ENCODE peak calls at places on chromosomes 1 and 21, in seven cellular contexts. Q is PC-3, P is colonic mucosa, M is IMR-90, D is renal cortical epithelial cell, O is substantia nigra, X is endothelial cell of umbilical vein. J is an unnamed sample.
A peak's percentile ranks its signal among the peaks of the same experiment; 100 is the strongest.

GRCh38 chr1:40309374-40310128 is 7.5 kb downstream of the COL9A2 start:
- DNase-seq in Q (no peak), P (no peak), M (no peak), D (peak; percentile 59), O (no peak), X (no peak), J (peak; percentile 39)

GRCh38 chr1:51583532-51583931 is 33.4 kb upstream of the OSBPL9 start:
- DNase-seq in Q (peak; percentile 43), P (no peak), M (peak; percentile 92), D (no peak), O (peak; percentile 57), X (no peak), J (no peak)

GRCh38 chr1:160722726-160723125 is 11.1 kb upstream of the CD48 start:
- DNase-seq in Q (no peak), P (no peak), M (no peak), D (no peak), O (no peak), X (no peak), J (no peak)

GRCh38 chr1:49183489-49183888 is 406.8 kb upstream of the BEND5 start:
- DNase-seq in Q (peak; percentile 46), P (no peak), M (no peak), D (no peak), O (no peak), X (no peak), J (no peak)

GRCh38 chr1:26761217-26761616 is 26.5 kb upstream of the PIGV start:
- DNase-seq in Q (peak; percentile 35), P (no peak), M (no peak), D (no peak), O (peak; percentile 6), X (no peak), J (no peak)

GRCh38 chr1:167416506-167416905 is 101.8 kb downstream of the CD247 start:
- DNase-seq in Q (no peak), P (no peak), M (no peak), D (peak; percentile 17), O (no peak), X (no peak), J (no peak)

GRCh38 chr1:169321539-169321938 is 46.1 kb downstream of the NME7 start:
- DNase-seq in Q (peak; percentile 85), P (no peak), M (peak; percentile 76), D (peak; percentile 46), O (no peak), X (no peak), J (no peak)

GRCh38 chr1:121483961-121484424 is 299.2 kb downstream of the SRGAP2C start:
- DNase-seq in Q (peak; percentile 31), P (no peak), M (peak; percentile 88), D (peak; percentile 91), O (no peak), X (no peak), J (no peak)

GRCh38 chr1:26734501-26735058 is 38.8 kb downstream of the ARID1A start:
- DNase-seq in Q (peak; percentile 45), P (no peak), M (no peak), D (no peak), O (no peak), X (no peak), J (no peak)

GRCh38 chr1:161915978-161916377 is 107.7 kb downstream of the OLFML2B start:
- DNase-seq in Q (no peak), P (no peak), M (no peak), D (no peak), O (no peak), X (no peak), J (no peak)

GRCh38 chr1:157073944-157074685 is 25.5 kb downstream of the ETV3L start:
- DNase-seq in Q (peak; percentile 49), P (peak; percentile 75), M (peak; percentile 68), D (peak; percentile 41), O (peak; percentile 58), X (peak; percentile 66), J (peak; percentile 77)

GRCh38 chr1:20090641-20091040 is 20.6 kb downstream of the PLA2G5 start:
- DNase-seq in Q (no peak), P (no peak), M (no peak), D (no peak), O (no peak), X (no peak), J (no peak)

GRCh38 chr1:40411294-40411693 is 37.8 kb downstream of the SMAP2 start:
- DNase-seq in Q (no peak), P (no peak), M (no peak), D (no peak), O (no peak), X (no peak), J (no peak)

GRCh38 chr1:155860939-155861496 is 1.7 kb downstream of the SYT11 start:
- DNase-seq in Q (no peak), P (no peak), M (no peak), D (no peak), O (no peak), X (peak; percentile 45), J (no peak)

GRCh38 chr1:88661951-88662664 is 22.0 kb upstream of the PKN2 start:
- DNase-seq in Q (no peak), P (no peak), M (no peak), D (peak; percentile 18), O (no peak), X (no peak), J (no peak)

GRCh38 chr1:242129103-242129502 is 130.2 kb upstream of the MAP1LC3C start:
- DNase-seq in Q (peak; percentile 83), P (no peak), M (no peak), D (peak; percentile 9), O (no peak), X (no peak), J (peak; percentile 87)

GRCh38 chr1:15687446-15687845 is 3.3 kb downstream of the PLEKHM2 start:
- DNase-seq in Q (no peak), P (no peak), M (no peak), D (no peak), O (no peak), X (no peak), J (no peak)

GRCh38 chr21:42461185-42461520 is 34.9 kb downstream of the RSPH1 start:
- DNase-seq in Q (no peak), P (peak; percentile 63), M (no peak), D (no peak), O (no peak), X (no peak), J (peak; percentile 66)

GRCh38 chr1:112507896-112508241 is 896 bp upstream of the WNT2B start:
- DNase-seq in Q (peak; percentile 18), P (no peak), M (no peak), D (no peak), O (no peak), X (no peak), J (no peak)

GRCh38 chr1:19866758-19867157 is 15.4 kb upstream of the OTUD3 start:
- DNase-seq in Q (peak; percentile 80), P (no peak), M (no peak), D (peak; percentile 40), O (no peak), X (no peak), J (no peak)